ENCODE peak calls at places on chromosomes 11 and 22, in four cellular contexts. R, I, D and Q are unnamed samples.

GRCh38 chr11:128763224-128763623 is 69.4 kb downstream of the FLI1 start:
- DNase-seq in R (no peak), I (no peak), D (no peak), Q (no peak)

GRCh38 chr22:38745676-38746460 is 9.9 kb downstream of the SUN2 start:
- DNase-seq in R (no peak), I (no peak), D (no peak), Q (no peak)

GRCh38 chr11:121104223-121104831 is 3.3 kb downstream of the TECTA start:
- DNase-seq in R (no peak), I (no peak), D (no peak), Q (no peak)

GRCh38 chr11:60131943-60132342 is 43.5 kb downstream of the MS4A2 start:
- DNase-seq in R (no peak), I (no peak), D (no peak), Q (no peak)

GRCh38 chr11:119741369-119742262 is 12.6 kb upstream of the NECTIN1 start:
- DNase-seq in R (no peak), I (peak), D (peak), Q (peak)

GRCh38 chr11:119368121-119369034 is 13.1 kb downstream of the USP2 start:
- DNase-seq in R (no peak), I (peak), D (no peak), Q (peak)

GRCh38 chr11:64150481-64151239 is 15.3 kb downstream of the MACROD1 start:
- DNase-seq in R (no peak), I (no peak), D (no peak), Q (no peak)

GRCh38 chr22:33854724-33855123 is 65.6 kb downstream of the LARGE1 start:
- DNase-seq in R (no peak), I (peak), D (no peak), Q (no peak)